ENCODE peak calls at places on chromosomes 2 and 18, in eight cellular contexts. K, Q, H, J, R, Z, X and G are unnamed samples.

GRCh38 chr2:80020061-80020460 is 284.5 kb downstream of the LRRTM1 start:
- DNase-seq in J (no peak), Z (no peak), R (no peak), K (no peak), X (no peak), Q (no peak), H (no peak), G (no peak)

GRCh38 chr2:53317863-53318262 is 449.7 kb upstream of the CHAC2 start:
- DNase-seq in X (no peak), Q (no peak), K (no peak), Z (no peak), J (no peak), R (no peak), H (no peak), G (no peak)

GRCh38 chr2:5713101-5713500 is 20.9 kb downstream of the SOX11 start:
- DNase-seq in Z (no peak), H (no peak), J (no peak), Q (no peak), R (no peak), X (no peak), K (no peak), G (no peak)

GRCh38 chr2:43008388-43008787 is 216.0 kb upstream of the HAAO start:
- DNase-seq in J (no peak), Q (no peak), R (no peak), H (no peak), Z (no peak), K (no peak), X (peak), G (peak)

GRCh38 chr2:128365217-128365905 is 46.7 kb upstream of the HS6ST1 start:
- DNase-seq in R (no peak), H (peak), K (no peak), X (no peak), Q (no peak), Z (no peak), J (no peak), G (peak)

GRCh38 chr2:47520302-47520630 is 117.3 kb downstream of the MSH2 start:
- DNase-seq in Z (no peak), R (no peak), Q (no peak), X (no peak), H (no peak), J (no peak), K (peak), G (no peak)

GRCh38 chr2:44061469-44061868 is 65.7 kb upstream of the LRPPRC start:
- DNase-seq in Q (no peak), R (no peak), K (no peak), J (no peak), X (no peak), H (no peak), Z (no peak), G (no peak)

GRCh38 chr2:131801210-131801744 is 273.6 kb downstream of the CCDC74A start:
- DNase-seq in Z (no peak), J (no peak), R (no peak), H (no peak), K (no peak), X (no peak), Q (peak), G (no peak)

GRCh38 chr18:79847606-79848293 is 50.0 kb downstream of the KCNG2 start:
- DNase-seq in Q (no peak), K (no peak), R (no peak), J (no peak), X (no peak), Z (no peak), H (peak), G (peak)

GRCh38 chr18:34647251-34647650 is 62.8 kb upstream of the DTNA start:
- DNase-seq in R (no peak), K (no peak), H (no peak), J (no peak), X (no peak), Q (no peak), Z (no peak), G (no peak)

GRCh38 chr2:32962652-32963051 is 15.9 kb downstream of the LTBP1 start:
- DNase-seq in H (no peak), Z (no peak), J (no peak), X (no peak), K (no peak), R (no peak), Q (no peak), G (no peak)

GRCh38 chr2:7927694-7928093 is 754.2 kb upstream of the ID2 start:
- DNase-seq in R (no peak), K (no peak), H (no peak), Z (no peak), Q (no peak), J (no peak), X (no peak), G (no peak)

GRCh38 chr18:58761241-58761969 is 90.1 kb downstream of the MALT1 start:
- DNase-seq in Q (no peak), R (no peak), H (no peak), Z (no peak), K (no peak), X (no peak), J (no peak), G (peak)